ENCODE peak calls at places on chromosomes 3 and 15, in four cellular contexts. T is T-helper 17 cell, H is fibroblast of pulmonary artery, G is pons. R is an unnamed sample.

GRCh38 chr3:187610926-187611545 is 59.2 kb downstream of the SST start:
- DNase-seq in G (no peak), H (no peak), T (no peak), R (peak; percentile 33)

GRCh38 chr3:163327086-163327485 is 1751.2 kb downstream of the SI start:
- DNase-seq in T (no peak), G (no peak), H (no peak), R (no peak)

GRCh38 chr15:23857028-23857641 is 170.0 kb upstream of the NDN start:
- DNase-seq in G (peak; percentile 62), H (peak; percentile 51), T (no peak), R (no peak)

GRCh38 chr3:69210068-69210730 is 87.8 kb upstream of the LMOD3 start:
- DNase-seq in G (no peak), T (no peak), H (no peak), R (no peak)

GRCh38 chr15:74815961-74816360 is 3.3 kb downstream of the LMAN1L start:
- DNase-seq in G (no peak), T (no peak), H (no peak), R (no peak)

GRCh38 chr3:192819001-192819569 is 91.7 kb upstream of the FGF12 start:
- DNase-seq in H (peak; percentile 84), G (no peak), T (peak; percentile 41), R (no peak)

GRCh38 chr3:42683875-42684593 is 1.3 kb upstream of the KLHL40 start:
- DNase-seq in H (peak; percentile 94), G (peak; percentile 47), T (no peak), R (peak; percentile 35)

GRCh38 chr3:12729313-12729676 is 29.8 kb downstream of the TMEM40 start:
- DNase-seq in T (no peak), H (no peak), G (no peak), R (no peak)

GRCh38 chr3:12658593-12659058 is 5.3 kb downstream of the RAF1 start:
- DNase-seq in T (no peak), G (no peak), H (peak; percentile 48), R (no peak)

GRCh38 chr15:72237286-72238224 is 6.6 kb upstream of the PKM start:
- DNase-seq in G (peak; percentile 23), H (peak; percentile 96), T (peak; percentile 35), R (no peak)

GRCh38 chr15:74024687-74025086 is 30.2 kb downstream of the PML start:
- DNase-seq in H (no peak), G (no peak), T (no peak), R (no peak)

GRCh38 chr15:96354731-96355560 is 24.4 kb downstream of the NR2F2 start:
- DNase-seq in G (no peak), T (no peak), H (peak; percentile 89), R (no peak)

GRCh38 chr3:178072391-178072790 is 463.8 kb upstream of the KCNMB2 start:
- DNase-seq in H (no peak), G (no peak), T (no peak), R (no peak)

GRCh38 chr3:119492810-119493209 is 5.5 kb upstream of the TIMMDC1 start:
- DNase-seq in G (no peak), H (no peak), T (no peak), R (no peak)

GRCh38 chr15:37096878-37097568 is 3.3 kb downstream of the MEIS2 start:
- DNase-seq in G (no peak), T (no peak), H (no peak), R (no peak)

GRCh38 chr3:156579427-156579851 is 24.5 kb upstream of the SSR3 start:
- DNase-seq in G (peak; percentile 66), T (no peak), H (no peak), R (no peak)

GRCh38 chr15:88932271-88932874 is 19.2 kb upstream of the MFGE8 start:
- DNase-seq in G (peak; percentile 98), H (no peak), T (no peak), R (no peak)

GRCh38 chr15:20645956-20646355 is 104.4 kb upstream of the GOLGA6L6 start:
- DNase-seq in G (peak; percentile 77), T (no peak), H (no peak), R (peak; percentile 66)

GRCh38 chr3:147921044-147921443 is 511.9 kb downstream of the ZIC1 start:
- DNase-seq in T (no peak), H (no peak), G (no peak), R (no peak)

GRCh38 chr3:44421280-44421679 is 56.2 kb downstream of the ZNF445 start:
- DNase-seq in T (no peak), H (no peak), G (no peak), R (no peak)

R was measured in left lung.